ENCODE peak calls at places on chromosomes 5 and 9, in nine cellular contexts. I is iris pigment epithelial cell, M is ELR, Z is H7, N is LoVo, F is GDM1, L is NCI-H2081, Q is endothelial cell, O is AML-193. A is an unnamed sample.

GRCh38 chr5:132497488-132497997 is 7.0 kb upstream of the IRF1 start:
- DNase-seq in I (peak), M (peak), Z (peak), N (peak), F (no peak), L (no peak), Q (no peak), O (no peak), A (no peak)

GRCh38 chr5:1294839-1295649 is at the start of gene TERT:
- DNase-seq in I (no peak), M (peak), Z (peak), N (no peak), F (no peak), L (no peak), Q (peak), O (no peak), A (no peak)

GRCh38 chr9:124629600-124629999 is 122.4 kb upstream of the NR5A1 start:
- DNase-seq in I (peak), M (peak), Z (no peak), N (no peak), F (no peak), L (no peak), Q (no peak), O (no peak), A (no peak)

GRCh38 chr5:88660326-88660946 is 222.5 kb downstream of the MEF2C start:
- DNase-seq in I (no peak), M (peak), Z (peak), N (peak), F (no peak), L (no peak), Q (peak), O (no peak), A (peak)

GRCh38 chr5:55672477-55672911 is 39.6 kb downstream of the SLC38A9 start:
- DNase-seq in I (no peak), M (no peak), Z (no peak), N (no peak), F (no peak), L (no peak), Q (no peak), O (no peak), A (no peak)

GRCh38 chr5:998975-999501 is 9.6 kb upstream of the NKD2 start:
- DNase-seq in I (no peak), M (no peak), Z (peak), N (no peak), F (no peak), L (no peak), Q (no peak), O (no peak), A (no peak)

GRCh38 chr5:150458819-150459557 is 9.4 kb upstream of the RPS14 start:
- DNase-seq in I (peak), M (peak), Z (peak), N (peak), F (peak), L (peak), Q (peak), O (peak), A (peak)

GRCh38 chr5:103217101-103217500 is 41.5 kb upstream of the MACIR start:
- DNase-seq in I (peak), M (no peak), Z (no peak), N (no peak), F (no peak), L (no peak), Q (no peak), O (no peak), A (no peak)

GRCh38 chr5:172107606-172108005 is 80.4 kb downstream of the STK10 start:
- DNase-seq in I (peak), M (peak), Z (no peak), N (peak), F (no peak), L (no peak), Q (no peak), O (no peak), A (no peak)

GRCh38 chr5:164002653-164003052 is 497.2 kb downstream of the MAT2B start:
- DNase-seq in I (peak), M (peak), Z (no peak), N (no peak), F (no peak), L (no peak), Q (no peak), O (no peak), A (no peak)

GRCh38 chr5:73374520-73375235 is 73.9 kb downstream of the FOXD1 start:
- DNase-seq in I (peak), M (peak), Z (no peak), N (no peak), F (no peak), L (no peak), Q (no peak), O (no peak), A (no peak)

GRCh38 chr5:163822548-163822947 is 317.1 kb downstream of the MAT2B start:
- DNase-seq in I (no peak), M (no peak), Z (no peak), N (no peak), F (no peak), L (no peak), Q (no peak), O (no peak), A (no peak)

GRCh38 chr5:32865475-32865874 is 154.4 kb downstream of the NPR3 start:
- DNase-seq in I (peak), M (no peak), Z (no peak), N (no peak), F (no peak), L (no peak), Q (no peak), O (no peak), A (no peak)

GRCh38 chr5:127092690-127093089 is 19.4 kb upstream of the C5orf63 start:
- DNase-seq in I (peak), M (peak), Z (no peak), N (no peak), F (no peak), L (no peak), Q (no peak), O (no peak), A (no peak)

GRCh38 chr9:107994638-107995037 is 505.1 kb upstream of the KLF4 start:
- DNase-seq in I (no peak), M (no peak), Z (no peak), N (no peak), F (no peak), L (no peak), Q (no peak), O (no peak), A (no peak)

GRCh38 chr5:112957970-112958773 is 18.4 kb upstream of the DCP2 start:
- DNase-seq in I (peak), M (peak), Z (no peak), N (peak), F (no peak), L (no peak), Q (no peak), O (peak), A (no peak)

GRCh38 chr9:650362-650761 is 191.1 kb upstream of the DMRT1 start:
- DNase-seq in I (peak), M (no peak), Z (peak), N (no peak), F (peak), L (no peak), Q (no peak), O (peak), A (no peak)

GRCh38 chr9:87594662-87595061 is 97.0 kb downstream of the DAPK1 start:
- DNase-seq in I (no peak), M (no peak), Z (no peak), N (no peak), F (no peak), L (no peak), Q (no peak), O (no peak), A (no peak)

GRCh38 chr5:73564644-73565165 is 734 bp downstream of the ANKRA2 start:
- DNase-seq in I (peak), M (peak), Z (peak), N (no peak), F (no peak), L (no peak), Q (no peak), O (no peak), A (no peak)

GRCh38 chr5:87829214-87829551 is 416.5 kb upstream of the CCNH start:
- DNase-seq in I (peak), M (peak), Z (no peak), N (peak), F (no peak), L (no peak), Q (no peak), O (no peak), A (no peak)

GRCh38 chr5:167716376-167716775 is 575.1 kb upstream of the WWC1 start:
- DNase-seq in I (peak), M (no peak), Z (no peak), N (no peak), F (no peak), L (no peak), Q (no peak), O (no peak), A (no peak)

GRCh38 chr5:91484662-91485061 is 101.5 kb upstream of the ARRDC3 start:
- DNase-seq in I (peak), M (no peak), Z (no peak), N (no peak), F (no peak), L (no peak), Q (no peak), O (no peak), A (no peak)

A was measured in NCI-H1417.